ENCODE peak calls at places on chromosome 21, in ten cellular contexts. One of them, this sample, is unnamed.

GRCh38 chr21:42233067-42233981 is 14.4 kb downstream of the ABCG1 start:
- DNase-seq in HL-60: peak
- DNase-seq in vagina: no peak
- DNase-seq in H1: no peak
- DNase-seq in stomach: peak
- DNase-seq in K562: peak
- DNase-seq in GM23338: peak
- DNase-seq in transverse colon: peak
- DNase-seq in esophagus muscularis mucosa: peak
- DNase-seq in GM12892: peak
- DNase-seq in this sample: peak

GRCh38 chr21:29504751-29505321 is 206.1 kb downstream of the BACH1 start:
- DNase-seq in HL-60: no peak
- DNase-seq in GM23338: no peak
- DNase-seq in GM12892: no peak
- DNase-seq in stomach: no peak
- DNase-seq in H1: no peak
- DNase-seq in transverse colon: no peak
- DNase-seq in esophagus muscularis mucosa: no peak
- DNase-seq in K562: peak
- DNase-seq in vagina: no peak
- DNase-seq in this sample: no peak

GRCh38 chr21:42092805-42093590 is 21.9 kb downstream of the UMODL1 start:
- DNase-seq in GM12892: no peak
- DNase-seq in esophagus muscularis mucosa: no peak
- DNase-seq in K562: no peak
- DNase-seq in stomach: no peak
- DNase-seq in H1: no peak
- DNase-seq in HL-60: no peak
- DNase-seq in vagina: no peak
- DNase-seq in GM23338: no peak
- DNase-seq in transverse colon: no peak
- DNase-seq in this sample: no peak

GRCh38 chr21:29155118-29155932 is 24.9 kb downstream of the MAP3K7CL start:
- DNase-seq in HL-60: no peak
- DNase-seq in H1: no peak
- DNase-seq in GM23338: peak
- DNase-seq in transverse colon: no peak
- DNase-seq in vagina: no peak
- DNase-seq in GM12892: no peak
- DNase-seq in stomach: no peak
- DNase-seq in esophagus muscularis mucosa: no peak
- DNase-seq in K562: no peak
- DNase-seq in this sample: no peak

GRCh38 chr21:36684957-36685714 is 13.8 kb upstream of the SIM2 start:
- DNase-seq in esophagus muscularis mucosa: no peak
- DNase-seq in H1: no peak
- DNase-seq in HL-60: no peak
- DNase-seq in transverse colon: no peak
- DNase-seq in stomach: peak
- DNase-seq in GM12892: no peak
- DNase-seq in GM23338: no peak
- DNase-seq in vagina: no peak
- DNase-seq in K562: no peak
- DNase-seq in this sample: no peak

GRCh38 chr21:42833439-42833815 is 45.9 kb downstream of the WDR4 start:
- DNase-seq in vagina: peak
- DNase-seq in HL-60: peak
- DNase-seq in GM23338: peak
- DNase-seq in GM12892: no peak
- DNase-seq in transverse colon: peak
- DNase-seq in H1: peak
- DNase-seq in esophagus muscularis mucosa: no peak
- DNase-seq in K562: peak
- DNase-seq in stomach: peak
- DNase-seq in this sample: peak

GRCh38 chr21:37073417-37074194 is 552 bp downstream of the TTC3 start:
- DNase-seq in HL-60: peak
- DNase-seq in stomach: peak
- DNase-seq in esophagus muscularis mucosa: no peak
- DNase-seq in K562: peak
- DNase-seq in H1: peak
- DNase-seq in transverse colon: peak
- DNase-seq in vagina: no peak
- DNase-seq in GM12892: no peak
- DNase-seq in GM23338: no peak
- DNase-seq in this sample: peak

GRCh38 chr21:29737188-29737587 is 202.6 kb downstream of the GRIK1 start:
- DNase-seq in transverse colon: no peak
- DNase-seq in H1: no peak
- DNase-seq in stomach: no peak
- DNase-seq in GM12892: no peak
- DNase-seq in vagina: no peak
- DNase-seq in GM23338: no peak
- DNase-seq in HL-60: no peak
- DNase-seq in esophagus muscularis mucosa: no peak
- DNase-seq in K562: no peak
- DNase-seq in this sample: no peak

GRCh38 chr21:44024257-44024656 is 12.1 kb downstream of the TRAPPC10 start:
- DNase-seq in H1: no peak
- DNase-seq in HL-60: no peak
- DNase-seq in transverse colon: no peak
- DNase-seq in vagina: no peak
- DNase-seq in stomach: no peak
- DNase-seq in GM12892: no peak
- DNase-seq in esophagus muscularis mucosa: no peak
- DNase-seq in K562: no peak
- DNase-seq in GM23338: no peak
- DNase-seq in this sample: no peak

GRCh38 chr21:41701749-41702148 is 65.1 kb downstream of the RIPK4 start:
- DNase-seq in GM12892: no peak
- DNase-seq in H1: no peak
- DNase-seq in vagina: no peak
- DNase-seq in transverse colon: no peak
- DNase-seq in GM23338: no peak
- DNase-seq in HL-60: no peak
- DNase-seq in K562: no peak
- DNase-seq in esophagus muscularis mucosa: no peak
- DNase-seq in stomach: no peak
- DNase-seq in this sample: no peak

GRCh38 chr21:25375675-25376074 is 231.6 kb downstream of the MRPL39 start:
- DNase-seq in GM12892: no peak
- DNase-seq in stomach: no peak
- DNase-seq in transverse colon: no peak
- DNase-seq in HL-60: no peak
- DNase-seq in esophagus muscularis mucosa: no peak
- DNase-seq in GM23338: no peak
- DNase-seq in H1: no peak
- DNase-seq in K562: no peak
- DNase-seq in vagina: no peak
- DNase-seq in this sample: no peak

DNA sequence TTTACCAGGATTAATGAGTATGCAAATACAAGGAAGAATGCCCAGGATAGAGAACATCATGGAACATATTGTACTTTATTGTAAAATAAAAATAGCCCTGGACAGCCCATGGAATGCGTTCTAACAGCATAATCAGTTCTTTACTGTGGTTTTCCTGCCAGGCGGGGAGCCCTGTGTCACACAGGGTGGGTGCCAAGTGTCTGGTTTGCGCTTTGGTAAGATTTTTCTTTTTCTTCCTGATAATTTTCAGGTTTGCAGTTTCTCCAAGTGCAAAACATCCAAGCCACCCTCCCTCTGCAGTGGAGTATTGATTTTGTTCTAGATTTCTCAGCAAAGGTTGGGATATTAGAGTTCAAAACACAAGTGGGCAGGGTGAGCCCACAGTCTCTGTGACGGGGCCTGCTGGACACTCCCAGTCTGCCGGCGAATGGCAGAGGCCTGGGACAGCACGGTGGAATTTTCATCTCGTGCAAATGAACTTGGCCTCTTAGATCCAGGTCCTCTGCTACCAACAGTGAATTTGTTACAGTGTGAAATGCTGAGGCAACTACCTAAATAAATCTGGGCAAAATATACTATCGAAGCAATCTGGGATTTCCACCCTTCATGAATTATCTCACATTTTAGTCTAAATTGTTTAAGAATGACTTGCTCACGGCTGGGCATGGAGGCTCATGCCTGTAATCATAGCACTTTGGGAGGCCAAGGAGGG is 15.6 kb upstream of the KCNJ15 start:
- DNase-seq in transverse colon: no peak
- DNase-seq in stomach: no peak
- DNase-seq in GM12892: no peak
- DNase-seq in H1: no peak
- DNase-seq in vagina: no peak
- DNase-seq in esophagus muscularis mucosa: no peak
- DNase-seq in K562: no peak
- DNase-seq in GM23338: no peak
- DNase-seq in HL-60: no peak
- DNase-seq in this sample: no peak
- TF ChIP-seq POLR2AphosphoS5 in transverse colon: no peak
- TF ChIP-seq POLR2AphosphoS5 in stomach: no peak
- TF ChIP-seq POLR2AphosphoS5 in GM12892: no peak
- TF ChIP-seq POLR2AphosphoS5 in H1: no peak
- TF ChIP-seq POLR2AphosphoS5 in vagina: no peak
- TF ChIP-seq POLR2AphosphoS5 in esophagus muscularis mucosa: no peak
- TF ChIP-seq POLR2AphosphoS5 in K562: no peak
- TF ChIP-seq POLR2AphosphoS5 in GM23338: no peak
- TF ChIP-seq POLR2AphosphoS5 in HL-60: no peak
- TF ChIP-seq POLR2AphosphoS5 in this sample: no peak

DNA sequence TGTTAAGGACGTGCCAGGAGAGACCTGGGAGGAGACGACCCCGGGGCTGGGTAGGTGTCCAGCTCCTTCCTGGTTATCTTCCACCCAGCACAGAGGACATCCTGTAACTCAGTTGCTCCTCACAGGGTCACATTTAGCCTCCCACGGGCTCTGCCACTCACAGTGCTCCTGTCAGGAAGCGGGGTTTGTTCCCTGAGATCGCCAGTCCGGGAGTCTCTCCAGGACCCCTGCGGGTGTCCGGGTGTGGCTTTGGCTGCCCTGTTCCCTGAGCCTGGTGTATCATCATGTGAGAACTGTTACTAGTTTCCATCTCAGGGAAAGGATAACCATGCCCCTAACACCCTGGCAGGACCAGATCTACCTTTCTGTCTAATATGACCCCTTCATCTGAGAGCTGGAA is 158.2 kb upstream of the RUNX1 start:
- DNase-seq in H1: no peak
- DNase-seq in transverse colon: no peak
- DNase-seq in K562: no peak
- DNase-seq in stomach: no peak
- DNase-seq in GM12892: no peak
- DNase-seq in HL-60: no peak
- DNase-seq in GM23338: no peak
- DNase-seq in vagina: no peak
- DNase-seq in esophagus muscularis mucosa: no peak
- DNase-seq in this sample: no peak
- TF ChIP-seq POLR2AphosphoS5 in H1: no peak
- TF ChIP-seq POLR2AphosphoS5 in transverse colon: no peak
- TF ChIP-seq POLR2AphosphoS5 in K562: no peak
- TF ChIP-seq POLR2AphosphoS5 in stomach: no peak
- TF ChIP-seq POLR2AphosphoS5 in GM12892: no peak
- TF ChIP-seq POLR2AphosphoS5 in HL-60: no peak
- TF ChIP-seq POLR2AphosphoS5 in GM23338: no peak
- TF ChIP-seq POLR2AphosphoS5 in vagina: no peak
- TF ChIP-seq POLR2AphosphoS5 in esophagus muscularis mucosa: no peak
- TF ChIP-seq POLR2AphosphoS5 in this sample: no peak

DNA sequence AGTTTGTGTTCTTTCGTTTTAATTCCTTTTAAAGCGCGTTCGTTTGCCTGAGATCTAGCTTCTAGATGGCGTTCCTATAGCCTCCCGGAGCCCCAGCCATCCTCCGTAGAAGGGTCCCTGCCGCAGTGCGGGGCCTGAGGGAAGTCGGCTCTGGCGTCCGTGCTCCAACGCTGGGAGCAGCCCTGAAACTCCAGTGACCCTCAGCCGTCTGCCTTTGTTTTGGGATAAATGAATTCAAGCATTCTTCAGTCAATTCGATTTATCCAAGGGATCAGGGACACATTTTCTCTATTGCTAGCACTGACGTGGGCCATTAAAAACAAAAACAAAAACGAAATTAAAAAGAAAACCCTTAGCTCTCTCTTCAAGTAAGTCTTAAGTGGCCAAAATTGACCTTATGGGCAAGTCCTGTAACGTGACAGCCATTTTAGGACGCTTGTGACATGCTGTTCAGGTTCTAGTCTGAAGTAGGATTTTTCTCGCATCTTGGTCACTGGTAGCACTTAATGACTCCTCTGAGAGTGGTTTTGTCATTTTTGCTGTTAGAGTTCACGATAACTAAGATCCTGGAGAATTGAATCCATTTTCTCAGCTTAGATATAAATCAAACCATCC is 757 bp upstream of the HSPA13 start:
- DNase-seq in K562: no peak
- DNase-seq in stomach: no peak
- DNase-seq in H1: no peak
- DNase-seq in transverse colon: no peak
- DNase-seq in HL-60: peak
- DNase-seq in esophagus muscularis mucosa: no peak
- DNase-seq in vagina: no peak
- DNase-seq in GM23338: peak
- DNase-seq in GM12892: no peak
- DNase-seq in this sample: no peak
- TF ChIP-seq POLR2AphosphoS5 in K562: no peak
- TF ChIP-seq POLR2AphosphoS5 in stomach: no peak
- TF ChIP-seq POLR2AphosphoS5 in H1: no peak
- TF ChIP-seq POLR2AphosphoS5 in transverse colon: no peak
- TF ChIP-seq POLR2AphosphoS5 in HL-60: no peak
- TF ChIP-seq POLR2AphosphoS5 in esophagus muscularis mucosa: no peak
- TF ChIP-seq POLR2AphosphoS5 in vagina: no peak
- TF ChIP-seq POLR2AphosphoS5 in GM23338: no peak
- TF ChIP-seq POLR2AphosphoS5 in GM12892: no peak
- TF ChIP-seq POLR2AphosphoS5 in this sample: no peak

DNA sequence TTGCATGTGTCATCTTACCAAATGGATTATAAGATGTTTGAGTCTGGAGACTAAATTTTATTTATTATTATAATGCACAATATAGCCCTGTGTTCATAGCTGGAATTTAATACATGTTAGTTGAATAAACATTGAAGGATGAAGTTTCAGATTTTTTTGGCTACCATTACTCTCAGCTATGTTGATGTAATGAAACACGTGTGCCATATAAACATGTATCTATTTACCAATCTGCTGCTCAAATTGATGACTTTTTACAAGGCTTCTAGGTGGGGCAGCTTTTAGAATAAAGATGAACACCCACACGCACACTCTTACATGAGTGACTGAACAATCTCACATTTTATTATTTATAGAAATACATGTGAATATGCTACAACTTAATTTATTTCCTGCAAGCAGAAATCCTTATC is 102.0 kb downstream of the RUNX1 start:
- DNase-seq in esophagus muscularis mucosa: no peak
- DNase-seq in GM12892: no peak
- DNase-seq in K562: no peak
- DNase-seq in vagina: no peak
- DNase-seq in H1: no peak
- DNase-seq in GM23338: no peak
- DNase-seq in HL-60: no peak
- DNase-seq in stomach: no peak
- DNase-seq in transverse colon: no peak
- DNase-seq in this sample: no peak
- TF ChIP-seq POLR2AphosphoS5 in esophagus muscularis mucosa: no peak
- TF ChIP-seq POLR2AphosphoS5 in GM12892: no peak
- TF ChIP-seq POLR2AphosphoS5 in K562: no peak
- TF ChIP-seq POLR2AphosphoS5 in vagina: no peak
- TF ChIP-seq POLR2AphosphoS5 in H1: no peak
- TF ChIP-seq POLR2AphosphoS5 in GM23338: no peak
- TF ChIP-seq POLR2AphosphoS5 in HL-60: no peak
- TF ChIP-seq POLR2AphosphoS5 in stomach: no peak
- TF ChIP-seq POLR2AphosphoS5 in transverse colon: no peak
- TF ChIP-seq POLR2AphosphoS5 in this sample: no peak